ENCODE peak calls at places on chromosomes 11 and 22, in nine cellular contexts. B is heart right ventricle; W is left cardiac atrium; U is RCC 7860; S is activated CD4-positive, alpha-beta T cell treated with anti-CD3 and anti-CD28 coated beads, Interleukin-2, amount 50 U/mL, for 48 hours; K is iPS-NIHi11; Y is fibroblast of the aortic adventitia; E is dermis blood vessel endothelial cell; G is mucosa of gallbladder. P is an unnamed sample.

GRCh38 chr22:35552186-35552842 is 11.7 kb downstream of the RASD2 start:
- DNase-seq in B (no peak), W (no peak), U (no peak), S (peak; percentile 80), K (peak; percentile 99), Y (no peak), E (peak; percentile 40), G (no peak), P (peak; percentile 93)

GRCh38 chr11:61756452-61757212 is 4.2 kb downstream of the MYRF start:
- DNase-seq in B (no peak), W (no peak), U (peak; percentile 82), S (peak; percentile 8), K (no peak), Y (no peak), E (peak; percentile 39), G (peak; percentile 87), P (peak; percentile 74)

GRCh38 chr11:70281114-70281729 is 10.7 kb downstream of the PPFIA1 start:
- DNase-seq in B (no peak), W (peak; percentile 49), U (no peak), S (no peak), K (no peak), Y (peak; percentile 79), E (peak; percentile 60), G (no peak), P (no peak)

GRCh38 chr22:37970864-37971263 is 13.5 kb downstream of the SOX10 start:
- DNase-seq in B (no peak), W (no peak), U (no peak), S (no peak), K (no peak), Y (no peak), E (no peak), G (no peak), P (no peak)

GRCh38 chr22:17910561-17911311 is 113.6 kb downstream of the MICAL3 start:
- DNase-seq in B (peak; percentile 69), W (peak; percentile 86), U (peak; percentile 85), S (no peak), K (peak; percentile 80), Y (peak; percentile 88), E (peak; percentile 96), G (peak; percentile 57), P (no peak)

GRCh38 chr11:46759196-46759595 is 40.2 kb downstream of the F2 start:
- DNase-seq in B (no peak), W (no peak), U (no peak), S (no peak), K (no peak), Y (no peak), E (no peak), G (no peak), P (no peak)

GRCh38 chr11:61080986-61081590 is 21.2 kb upstream of the CD5 start:
- DNase-seq in B (no peak), W (no peak), U (no peak), S (no peak), K (no peak), Y (no peak), E (no peak), G (no peak), P (no peak)

GRCh38 chr22:46429327-46429853 is 93.9 kb downstream of the TRMU start:
- DNase-seq in B (no peak), W (no peak), U (no peak), S (no peak), K (no peak), Y (no peak), E (no peak), G (no peak), P (no peak)

GRCh38 chr11:122392508-122392907 is 263.0 kb upstream of the UBASH3B start:
- DNase-seq in B (no peak), W (no peak), U (no peak), S (no peak), K (no peak), Y (no peak), E (no peak), G (no peak), P (no peak)

GRCh38 chr11:77407613-77408012 is 66.3 kb downstream of the PAK1 start:
- DNase-seq in B (no peak), W (peak; percentile 43), U (peak; percentile 72), S (no peak), K (no peak), Y (peak; percentile 87), E (peak; percentile 91), G (peak; percentile 83), P (no peak)

GRCh38 chr11:69574383-69575255 is 66.3 kb upstream of the CCND1 start:
- DNase-seq in B (no peak), W (no peak), U (no peak), S (no peak), K (no peak), Y (no peak), E (no peak), G (no peak), P (no peak)

P was measured in K562.